ENCODE peak calls at places on chromosomes 3 and 15, in five cellular contexts. One of them, this sample, is unnamed.

GRCh38 chr3:9581742-9582141 is 28.1 kb upstream of the LHFPL4 start:
- DNase-seq in ecto neural progenitor cell: no peak
- DNase-seq in renal cortical epithelial cell: no peak
- DNase-seq in stimulated activated CD8-positive, alpha-beta memory T cell treated with anti-CD3 and anti-CD28 coated beads, Interleukin-12 subunit alpha, Interleukin-12 subunit beta, amount 100 ng/mL, for 4 hours: no peak
- DNase-seq in activated CD8-positive, alpha-beta memory T cell treated with anti-CD3 and anti-CD28 coated beads for 24 hours: no peak
- DNase-seq in this sample: no peak

GRCh38 chr15:69656271-69657030 is 203.8 kb downstream of the RPLP1 start:
- DNase-seq in activated CD8-positive, alpha-beta memory T cell treated with anti-CD3 and anti-CD28 coated beads for 24 hours: peak
- DNase-seq in renal cortical epithelial cell: no peak
- DNase-seq in stimulated activated CD8-positive, alpha-beta memory T cell treated with anti-CD3 and anti-CD28 coated beads, Interleukin-12 subunit alpha, Interleukin-12 subunit beta, amount 100 ng/mL, for 4 hours: no peak
- DNase-seq in ecto neural progenitor cell: peak
- DNase-seq in this sample: no peak

GRCh38 chr3:47394867-47395266 is 14.0 kb downstream of the PTPN23 start:
- DNase-seq in renal cortical epithelial cell: no peak
- DNase-seq in ecto neural progenitor cell: no peak
- DNase-seq in activated CD8-positive, alpha-beta memory T cell treated with anti-CD3 and anti-CD28 coated beads for 24 hours: no peak
- DNase-seq in stimulated activated CD8-positive, alpha-beta memory T cell treated with anti-CD3 and anti-CD28 coated beads, Interleukin-12 subunit alpha, Interleukin-12 subunit beta, amount 100 ng/mL, for 4 hours: no peak
- DNase-seq in this sample: no peak

GRCh38 chr15:39434751-39435238 is 146.1 kb upstream of the THBS1 start:
- DNase-seq in stimulated activated CD8-positive, alpha-beta memory T cell treated with anti-CD3 and anti-CD28 coated beads, Interleukin-12 subunit alpha, Interleukin-12 subunit beta, amount 100 ng/mL, for 4 hours: no peak
- DNase-seq in renal cortical epithelial cell: no peak
- DNase-seq in ecto neural progenitor cell: no peak
- DNase-seq in activated CD8-positive, alpha-beta memory T cell treated with anti-CD3 and anti-CD28 coated beads for 24 hours: no peak
- DNase-seq in this sample: no peak

GRCh38 chr15:57500979-57501576 is 90.6 kb upstream of the MYZAP start:
- DNase-seq in stimulated activated CD8-positive, alpha-beta memory T cell treated with anti-CD3 and anti-CD28 coated beads, Interleukin-12 subunit alpha, Interleukin-12 subunit beta, amount 100 ng/mL, for 4 hours: no peak
- DNase-seq in renal cortical epithelial cell: peak
- DNase-seq in ecto neural progenitor cell: no peak
- DNase-seq in activated CD8-positive, alpha-beta memory T cell treated with anti-CD3 and anti-CD28 coated beads for 24 hours: no peak
- DNase-seq in this sample: no peak

GRCh38 chr15:78242128-78242527 is 7.8 kb upstream of the ACSBG1 start:
- DNase-seq in renal cortical epithelial cell: no peak
- DNase-seq in stimulated activated CD8-positive, alpha-beta memory T cell treated with anti-CD3 and anti-CD28 coated beads, Interleukin-12 subunit alpha, Interleukin-12 subunit beta, amount 100 ng/mL, for 4 hours: no peak
- DNase-seq in ecto neural progenitor cell: no peak
- DNase-seq in activated CD8-positive, alpha-beta memory T cell treated with anti-CD3 and anti-CD28 coated beads for 24 hours: no peak
- DNase-seq in this sample: peak

GRCh38 chr3:32076566-32076965 is 29.9 kb upstream of the GPD1L start:
- DNase-seq in ecto neural progenitor cell: no peak
- DNase-seq in stimulated activated CD8-positive, alpha-beta memory T cell treated with anti-CD3 and anti-CD28 coated beads, Interleukin-12 subunit alpha, Interleukin-12 subunit beta, amount 100 ng/mL, for 4 hours: no peak
- DNase-seq in renal cortical epithelial cell: peak
- DNase-seq in activated CD8-positive, alpha-beta memory T cell treated with anti-CD3 and anti-CD28 coated beads for 24 hours: no peak
- DNase-seq in this sample: no peak

GRCh38 chr3:69092030-69092513 is 7.3 kb downstream of the ARL6IP5 start:
- DNase-seq in renal cortical epithelial cell: peak
- DNase-seq in stimulated activated CD8-positive, alpha-beta memory T cell treated with anti-CD3 and anti-CD28 coated beads, Interleukin-12 subunit alpha, Interleukin-12 subunit beta, amount 100 ng/mL, for 4 hours: no peak
- DNase-seq in ecto neural progenitor cell: no peak
- DNase-seq in activated CD8-positive, alpha-beta memory T cell treated with anti-CD3 and anti-CD28 coated beads for 24 hours: no peak
- DNase-seq in this sample: no peak

GRCh38 chr3:114154321-114154821 is 24.5 kb downstream of the DRD3 start:
- DNase-seq in renal cortical epithelial cell: no peak
- DNase-seq in activated CD8-positive, alpha-beta memory T cell treated with anti-CD3 and anti-CD28 coated beads for 24 hours: no peak
- DNase-seq in stimulated activated CD8-positive, alpha-beta memory T cell treated with anti-CD3 and anti-CD28 coated beads, Interleukin-12 subunit alpha, Interleukin-12 subunit beta, amount 100 ng/mL, for 4 hours: no peak
- DNase-seq in ecto neural progenitor cell: no peak
- DNase-seq in this sample: no peak

GRCh38 chr3:16801698-16802097 is 83.1 kb upstream of the PLCL2 start:
- DNase-seq in stimulated activated CD8-positive, alpha-beta memory T cell treated with anti-CD3 and anti-CD28 coated beads, Interleukin-12 subunit alpha, Interleukin-12 subunit beta, amount 100 ng/mL, for 4 hours: no peak
- DNase-seq in renal cortical epithelial cell: no peak
- DNase-seq in ecto neural progenitor cell: no peak
- DNase-seq in activated CD8-positive, alpha-beta memory T cell treated with anti-CD3 and anti-CD28 coated beads for 24 hours: no peak
- DNase-seq in this sample: no peak

GRCh38 chr3:65561617-65562016 is 477.1 kb downstream of the MAGI1 start:
- DNase-seq in stimulated activated CD8-positive, alpha-beta memory T cell treated with anti-CD3 and anti-CD28 coated beads, Interleukin-12 subunit alpha, Interleukin-12 subunit beta, amount 100 ng/mL, for 4 hours: no peak
- DNase-seq in renal cortical epithelial cell: no peak
- DNase-seq in ecto neural progenitor cell: no peak
- DNase-seq in activated CD8-positive, alpha-beta memory T cell treated with anti-CD3 and anti-CD28 coated beads for 24 hours: no peak
- DNase-seq in this sample: no peak

GRCh38 chr3:112958749-112959560 is 15.9 kb downstream of the CD200R1 start:
- DNase-seq in activated CD8-positive, alpha-beta memory T cell treated with anti-CD3 and anti-CD28 coated beads for 24 hours: no peak
- DNase-seq in renal cortical epithelial cell: peak
- DNase-seq in stimulated activated CD8-positive, alpha-beta memory T cell treated with anti-CD3 and anti-CD28 coated beads, Interleukin-12 subunit alpha, Interleukin-12 subunit beta, amount 100 ng/mL, for 4 hours: no peak
- DNase-seq in ecto neural progenitor cell: no peak
- DNase-seq in this sample: no peak

GRCh38 chr3:72947715-72948507 is 48.7 kb upstream of the PPP4R2 start:
- DNase-seq in stimulated activated CD8-positive, alpha-beta memory T cell treated with anti-CD3 and anti-CD28 coated beads, Interleukin-12 subunit alpha, Interleukin-12 subunit beta, amount 100 ng/mL, for 4 hours: no peak
- DNase-seq in renal cortical epithelial cell: no peak
- DNase-seq in activated CD8-positive, alpha-beta memory T cell treated with anti-CD3 and anti-CD28 coated beads for 24 hours: no peak
- DNase-seq in ecto neural progenitor cell: no peak
- DNase-seq in this sample: no peak

GRCh38 chr15:78621810-78622402 is 1.1 kb upstream of the CHRNA3 start:
- DNase-seq in stimulated activated CD8-positive, alpha-beta memory T cell treated with anti-CD3 and anti-CD28 coated beads, Interleukin-12 subunit alpha, Interleukin-12 subunit beta, amount 100 ng/mL, for 4 hours: no peak
- DNase-seq in renal cortical epithelial cell: no peak
- DNase-seq in ecto neural progenitor cell: no peak
- DNase-seq in activated CD8-positive, alpha-beta memory T cell treated with anti-CD3 and anti-CD28 coated beads for 24 hours: peak
- DNase-seq in this sample: no peak

GRCh38 chr3:65914740-65915366 is 123.9 kb downstream of the MAGI1 start:
- DNase-seq in renal cortical epithelial cell: no peak
- DNase-seq in ecto neural progenitor cell: no peak
- DNase-seq in activated CD8-positive, alpha-beta memory T cell treated with anti-CD3 and anti-CD28 coated beads for 24 hours: no peak
- DNase-seq in stimulated activated CD8-positive, alpha-beta memory T cell treated with anti-CD3 and anti-CD28 coated beads, Interleukin-12 subunit alpha, Interleukin-12 subunit beta, amount 100 ng/mL, for 4 hours: no peak
- DNase-seq in this sample: no peak

GRCh38 chr3:150759947-150760346 is 3.0 kb downstream of the SIAH2 start:
- DNase-seq in ecto neural progenitor cell: no peak
- DNase-seq in renal cortical epithelial cell: no peak
- DNase-seq in stimulated activated CD8-positive, alpha-beta memory T cell treated with anti-CD3 and anti-CD28 coated beads, Interleukin-12 subunit alpha, Interleukin-12 subunit beta, amount 100 ng/mL, for 4 hours: no peak
- DNase-seq in activated CD8-positive, alpha-beta memory T cell treated with anti-CD3 and anti-CD28 coated beads for 24 hours: no peak
- DNase-seq in this sample: no peak

GRCh38 chr3:39096775-39097174 is 10.7 kb downstream of the GORASP1 start:
- DNase-seq in renal cortical epithelial cell: peak
- DNase-seq in stimulated activated CD8-positive, alpha-beta memory T cell treated with anti-CD3 and anti-CD28 coated beads, Interleukin-12 subunit alpha, Interleukin-12 subunit beta, amount 100 ng/mL, for 4 hours: no peak
- DNase-seq in activated CD8-positive, alpha-beta memory T cell treated with anti-CD3 and anti-CD28 coated beads for 24 hours: no peak
- DNase-seq in ecto neural progenitor cell: no peak
- DNase-seq in this sample: peak

GRCh38 chr3:20669184-20669583 is 483.2 kb upstream of the SGO1 start:
- DNase-seq in ecto neural progenitor cell: no peak
- DNase-seq in activated CD8-positive, alpha-beta memory T cell treated with anti-CD3 and anti-CD28 coated beads for 24 hours: no peak
- DNase-seq in renal cortical epithelial cell: peak
- DNase-seq in stimulated activated CD8-positive, alpha-beta memory T cell treated with anti-CD3 and anti-CD28 coated beads, Interleukin-12 subunit alpha, Interleukin-12 subunit beta, amount 100 ng/mL, for 4 hours: no peak
- DNase-seq in this sample: no peak

GRCh38 chr15:83914906-83915305 is 261.0 kb downstream of the ADAMTSL3 start:
- DNase-seq in renal cortical epithelial cell: no peak
- DNase-seq in activated CD8-positive, alpha-beta memory T cell treated with anti-CD3 and anti-CD28 coated beads for 24 hours: no peak
- DNase-seq in ecto neural progenitor cell: no peak
- DNase-seq in stimulated activated CD8-positive, alpha-beta memory T cell treated with anti-CD3 and anti-CD28 coated beads, Interleukin-12 subunit alpha, Interleukin-12 subunit beta, amount 100 ng/mL, for 4 hours: no peak
- DNase-seq in this sample: no peak

This sample was measured in Calu3.